ENCODE peak calls at places on chromosomes 2 and 18, in five cellular contexts. K is A549, H is SK-N-SH, E is WERI-Rb-1, P is mammary epithelial cell. G is an unnamed sample.

GRCh38 chr2:39737661-39738060 is 41.4 kb downstream of the THUMPD2 start:
- DNase-seq in P (peak), K (no peak), E (no peak), H (no peak), G (peak)

GRCh38 chr2:70789304-70790078 is 952 bp downstream of the FIGLA start:
- DNase-seq in H (peak), E (peak), P (peak), K (peak), G (peak)

GRCh38 chr2:11498543-11499034 is 32.6 kb upstream of the E2F6 start:
- DNase-seq in H (peak), E (no peak), P (peak), K (no peak), G (no peak)

GRCh38 chr18:48293954-48294893 is 115.0 kb downstream of the ZBTB7C start:
- DNase-seq in E (peak), K (no peak), P (peak), H (peak), G (no peak)

GRCh38 chr2:212815453-212815852 is 276.9 kb upstream of the ERBB4 start:
- DNase-seq in H (no peak), K (no peak), E (no peak), P (no peak), G (no peak)

GRCh38 chr18:11494093-11494492 is 115.3 kb upstream of the SLC35G4 start:
- DNase-seq in E (no peak), K (no peak), H (no peak), P (no peak), G (peak)

GRCh38 chr18:1564793-1565192 is 660.1 kb downstream of the ADCYAP1 start:
- DNase-seq in K (no peak), E (no peak), H (no peak), P (no peak), G (no peak)

GRCh38 chr2:128568106-128568505 is 249.4 kb upstream of the HS6ST1 start:
- DNase-seq in K (no peak), E (no peak), H (no peak), P (no peak), G (no peak)

GRCh38 chr18:23810396-23810795 is 121.1 kb downstream of the LAMA3 start:
- DNase-seq in P (no peak), H (no peak), E (peak), K (no peak), G (no peak)

GRCh38 chr2:53131416-53131815 is 636.2 kb upstream of the CHAC2 start:
- DNase-seq in P (peak), K (no peak), E (no peak), H (no peak), G (peak)

GRCh38 chr18:70194227-70194890 is 11.1 kb downstream of the RTTN start:
- DNase-seq in E (no peak), P (no peak), H (no peak), K (no peak), G (no peak)

GRCh38 chr2:191382801-191383200 is 137.6 kb downstream of the MYO1B start:
- DNase-seq in H (no peak), K (peak), P (peak), E (no peak), G (peak)

GRCh38 chr2:70140978-70141753 is 49.7 kb downstream of the C2orf42 start:
- DNase-seq in K (peak), P (peak), H (peak), E (peak), G (peak)

GRCh38 chr2:236582968-236583367 is 13.3 kb downstream of the ACKR3 start:
- DNase-seq in E (no peak), H (no peak), K (no peak), P (no peak), G (no peak)
- TF ChIP-seq CTCF in E (no peak), H (no peak), K (no peak), P (no peak), G (no peak)

GRCh38 chr18:8839285-8839684 is 133.9 kb downstream of the MTCL1 start:
- DNase-seq in E (no peak), P (no peak), K (no peak), H (no peak), G (no peak)

GRCh38 chr18:8831531-8831930 is 126.2 kb downstream of the MTCL1 start:
- DNase-seq in K (no peak), P (no peak), E (no peak), H (no peak), G (no peak)

GRCh38 chr18:8833480-8833879 is 128.1 kb downstream of the MTCL1 start:
- DNase-seq in K (no peak), H (no peak), E (no peak), P (no peak), G (no peak)

GRCh38 chr18:8835556-8835955 is 130.2 kb downstream of the MTCL1 start:
- DNase-seq in E (no peak), H (no peak), K (no peak), P (peak), G (no peak)

DNA sequence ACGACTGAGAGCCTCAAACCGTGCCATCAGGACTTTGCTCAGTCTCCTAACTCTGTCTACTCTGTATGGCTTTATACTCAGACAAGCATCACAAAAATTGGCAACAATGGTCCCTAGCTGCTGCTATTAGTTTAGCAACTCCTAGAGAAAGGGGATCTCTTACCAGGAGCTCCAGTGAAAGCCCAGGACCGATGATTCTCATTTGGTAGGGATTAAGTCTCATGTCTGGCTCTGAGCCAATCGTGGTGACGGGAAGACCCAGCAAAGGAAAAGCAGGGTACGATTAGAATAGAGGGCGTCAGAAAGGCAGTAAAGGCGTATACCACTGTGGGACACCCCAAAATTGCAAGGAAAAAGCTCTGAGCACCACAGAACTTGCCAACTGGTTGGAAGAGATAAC is 129.5 kb downstream of the MTCL1 start:
- DNase-seq in H (no peak), K (no peak), E (no peak), P (no peak), G (no peak)
- TF ChIP-seq CTCF in H (no peak), K (no peak), E (no peak), P (no peak), G (no peak)

DNA sequence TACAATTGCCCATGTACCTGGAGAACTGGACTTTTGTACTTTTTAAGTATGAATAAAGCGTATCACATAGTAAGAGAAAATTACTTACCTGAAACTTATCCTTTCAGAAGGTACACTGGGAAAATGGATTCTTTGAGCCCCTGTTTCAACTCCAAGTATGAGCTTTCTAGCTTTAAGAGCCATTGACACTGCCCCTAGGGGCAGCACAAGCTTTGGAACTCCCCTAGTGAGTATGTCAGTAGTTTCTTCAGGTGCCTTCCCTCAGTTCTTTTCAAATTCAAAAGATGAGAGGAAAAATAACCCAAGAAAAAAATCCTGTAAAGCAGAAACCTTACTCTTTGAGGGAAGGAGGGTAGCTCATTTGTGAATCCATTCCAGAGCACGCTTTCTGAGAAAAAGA is 124.1 kb downstream of the MEMO1 start:
- DNase-seq in E (no peak), H (no peak), K (peak), P (no peak), G (no peak)
- TF ChIP-seq CTCF in E (peak), H (peak), K (peak), P (no peak), G (peak)

GRCh38 chr2:65918760-65919187 is 486.4 kb upstream of the SPRED2 start:
- DNase-seq in P (no peak), E (no peak), H (no peak), K (no peak), G (no peak)
- TF ChIP-seq CTCF in P (no peak), E (no peak), H (no peak), K (no peak), G (no peak)

DNA sequence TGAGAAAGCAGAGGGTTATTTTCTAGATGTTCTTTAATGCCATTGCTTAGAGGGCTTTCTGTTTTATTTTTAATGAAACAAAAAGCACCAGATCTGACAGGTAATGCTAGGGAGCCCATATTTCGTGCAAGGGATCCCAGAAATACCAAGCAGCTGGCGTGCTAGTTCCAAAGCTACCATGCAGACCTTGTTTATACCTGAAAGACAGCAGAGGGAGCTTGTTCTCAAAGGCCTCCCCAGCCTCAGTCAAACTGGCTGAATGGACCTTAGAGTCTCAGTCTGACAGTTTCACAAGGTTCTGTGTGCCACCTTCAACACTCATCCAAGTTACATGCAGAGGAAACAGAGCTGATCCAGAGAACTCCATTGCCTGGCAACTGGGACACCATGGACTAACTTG is 48.6 kb downstream of the GALNT14 start:
- DNase-seq in K (no peak), E (no peak), P (no peak), H (no peak), G (no peak)
- TF ChIP-seq CTCF in K (no peak), E (peak), P (no peak), H (no peak), G (peak)

DNA sequence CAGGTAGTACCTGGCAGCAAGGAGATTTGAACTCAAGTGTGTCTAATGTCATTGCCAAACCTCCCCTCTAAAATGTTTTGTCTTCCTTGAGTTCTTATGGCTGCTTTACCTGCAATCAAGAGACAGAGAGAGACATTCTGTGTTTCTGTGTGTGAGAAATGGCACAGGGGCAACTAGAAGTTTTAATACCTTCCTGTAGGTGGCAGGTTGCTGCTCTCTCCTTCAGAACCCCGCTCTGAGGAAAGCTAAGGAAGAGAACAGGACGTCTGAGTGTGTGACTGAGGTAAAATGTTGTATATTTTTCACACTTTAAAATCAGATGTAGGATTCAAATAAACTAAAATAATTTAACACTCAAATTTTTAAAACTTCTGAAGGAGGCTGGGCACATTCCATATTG is 19.2 kb downstream of the DTNA start:
- DNase-seq in E (peak), H (peak), P (peak), K (peak), G (peak)
- TF ChIP-seq CTCF in E (peak), H (peak), P (peak), K (peak), G (peak)

GRCh38 chr2:225793736-225794550 is 394.4 kb downstream of the NYAP2 start:
- DNase-seq in H (no peak), K (no peak), P (no peak), E (no peak), G (no peak)

DNA sequence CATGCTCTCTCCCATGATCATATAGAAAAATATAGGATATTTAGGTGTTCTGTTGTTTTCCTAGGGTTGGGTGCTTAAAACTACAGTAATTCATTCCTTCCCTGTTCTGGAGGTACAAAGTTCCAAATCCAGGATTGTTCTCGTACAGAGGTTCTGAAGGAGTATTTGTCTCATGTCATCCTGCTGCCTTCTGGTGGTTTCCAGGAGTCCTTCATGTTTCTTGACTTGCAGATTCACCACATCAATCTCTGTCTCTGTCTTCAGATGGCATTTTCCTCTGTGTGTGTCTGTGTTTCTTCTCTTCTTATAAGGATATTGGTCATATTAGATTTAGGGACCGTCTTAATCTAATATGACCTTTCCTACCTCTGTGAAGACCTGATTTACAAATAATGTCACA is 397.9 kb downstream of the NYAP2 start:
- DNase-seq in K (peak), P (no peak), H (no peak), E (no peak), G (no peak)
- TF ChIP-seq CTCF in K (no peak), P (no peak), H (peak), E (no peak), G (no peak)

G was measured in HFFc6.